ENCODE peak calls at places on chromosomes 11 and 22, in six cellular contexts. A is cardiac muscle cell, U is tibial artery, R is fibroblast of lung, S is GM23338, N is right lobe of liver. Y is an unnamed sample.

GRCh38 chr22:38489561-38490133 is 16.5 kb downstream of the DDX17 start:
- DNase-seq in S (no peak), N (no peak), A (no peak), R (no peak), U (no peak), Y (no peak)

GRCh38 chr11:69297926-69298777 is 4.2 kb downstream of the MYEOV start:
- DNase-seq in U (peak; percentile 88), N (peak; percentile 78), S (no peak), R (peak; percentile 88), A (no peak), Y (no peak)

GRCh38 chr11:4181780-4182721 is 87.5 kb downstream of the RRM1 start:
- DNase-seq in S (peak; percentile 77), A (peak; percentile 69), U (no peak), R (peak; percentile 52), N (peak; percentile 79), Y (peak; percentile 53)

GRCh38 chr11:96524475-96524874 is 134.7 kb downstream of the JRKL start:
- DNase-seq in R (peak; percentile 4), S (no peak), U (no peak), N (no peak), A (peak; percentile 40), Y (no peak)

GRCh38 chr11:123742334-123742733 is 874 bp upstream of the ZNF202 start:
- DNase-seq in R (no peak), N (no peak), U (no peak), S (peak; percentile 64), A (peak; percentile 9), Y (no peak)

GRCh38 chr11:110249066-110249465 is 47.3 kb downstream of the RDX start:
- DNase-seq in S (no peak), A (no peak), N (no peak), R (peak; percentile 46), U (no peak), Y (no peak)

GRCh38 chr11:25317221-25317620 is 820.4 kb downstream of the LUZP2 start:
- DNase-seq in N (no peak), A (no peak), U (no peak), S (no peak), R (no peak), Y (no peak)

GRCh38 chr11:42054351-42054750 is 594.9 kb upstream of the LRRC4C start:
- DNase-seq in S (no peak), R (no peak), N (no peak), U (no peak), A (no peak), Y (no peak)

GRCh38 chr11:127521413-127521812 is 520.8 kb upstream of the KIRREL3 start:
- DNase-seq in S (no peak), R (peak; percentile 15), A (no peak), U (no peak), N (no peak), Y (no peak)

GRCh38 chr22:32826537-32826936 is 25.0 kb downstream of the TIMP3 start:
- DNase-seq in S (no peak), N (no peak), R (no peak), U (no peak), A (no peak), Y (no peak)

GRCh38 chr22:45468872-45469572 is 33.7 kb upstream of the FBLN1 start:
- DNase-seq in U (peak; percentile 52), S (no peak), A (no peak), N (no peak), R (peak; percentile 67), Y (no peak)

GRCh38 chr11:117820071-117820470 is 4.5 kb downstream of the FXYD2 start:
- DNase-seq in U (no peak), R (no peak), A (no peak), S (no peak), N (no peak), Y (no peak)

GRCh38 chr11:45278721-45279120 is 7.4 kb downstream of the SYT13 start:
- DNase-seq in N (no peak), U (no peak), S (no peak), A (no peak), R (no peak), Y (no peak)

GRCh38 chr22:35054064-35054463 is 11.9 kb upstream of the ISX start:
- DNase-seq in A (no peak), U (no peak), R (no peak), N (no peak), S (no peak), Y (no peak)

GRCh38 chr11:94876645-94877445 is 96.5 kb downstream of the CWC15 start:
- DNase-seq in R (peak; percentile 96), A (peak; percentile 42), S (no peak), N (peak; percentile 61), U (peak; percentile 84), Y (no peak)

GRCh38 chr11:110032957-110033570 is 60.1 kb upstream of the ZC3H12C start:
- DNase-seq in N (no peak), U (no peak), A (no peak), R (no peak), S (no peak), Y (no peak)

GRCh38 chr11:28657378-28658030 is 549.3 kb downstream of the METTL15 start:
- DNase-seq in U (no peak), S (no peak), R (peak; percentile 9), A (no peak), N (no peak), Y (no peak)

GRCh38 chr22:46089426-46090041 is 60.8 kb upstream of the PPARA start:
- DNase-seq in R (no peak), U (peak; percentile 17), S (no peak), A (no peak), N (peak; percentile 25), Y (no peak)

GRCh38 chr11:115503886-115504278 is 333 bp downstream of the CADM1 start:
- DNase-seq in N (no peak), S (no peak), A (no peak), U (no peak), R (no peak), Y (no peak)

GRCh38 chr11:117232911-117233409 is 489 bp downstream of the RNF214 start:
- DNase-seq in U (no peak), R (no peak), N (peak; percentile 50), S (peak; percentile 49), A (peak; percentile 38), Y (no peak)

GRCh38 chr11:56852131-56852530 is 103.6 kb upstream of the OR9G4 start:
- DNase-seq in A (no peak), U (no peak), N (no peak), R (no peak), S (no peak), Y (no peak)

GRCh38 chr11:134339756-134340155 is 8.0 kb downstream of the GLB1L2 start:
- DNase-seq in S (no peak), R (no peak), N (no peak), U (no peak), A (no peak), Y (no peak)

GRCh38 chr11:36391062-36391461 is 95.0 kb downstream of the PRR5L start:
- DNase-seq in S (no peak), N (no peak), U (no peak), A (no peak), R (no peak), Y (no peak)

GRCh38 chr11:122025757-122026156 is 90.3 kb downstream of the BLID start:
- DNase-seq in N (no peak), U (no peak), R (no peak), A (no peak), S (peak; percentile 46), Y (no peak)

GRCh38 chr11:122022646-122023045 is 93.4 kb downstream of the BLID start:
- DNase-seq in R (no peak), S (no peak), N (no peak), U (no peak), A (no peak), Y (no peak)

GRCh38 chr11:122020902-122021301 is 95.1 kb downstream of the BLID start:
- DNase-seq in A (peak; percentile 30), N (no peak), S (peak; percentile 38), U (no peak), R (peak; percentile 45), Y (no peak)

GRCh38 chr11:122023614-122024250 is 92.3 kb downstream of the BLID start:
- DNase-seq in R (no peak), U (no peak), N (no peak), A (no peak), S (no peak), Y (no peak)

DNA sequence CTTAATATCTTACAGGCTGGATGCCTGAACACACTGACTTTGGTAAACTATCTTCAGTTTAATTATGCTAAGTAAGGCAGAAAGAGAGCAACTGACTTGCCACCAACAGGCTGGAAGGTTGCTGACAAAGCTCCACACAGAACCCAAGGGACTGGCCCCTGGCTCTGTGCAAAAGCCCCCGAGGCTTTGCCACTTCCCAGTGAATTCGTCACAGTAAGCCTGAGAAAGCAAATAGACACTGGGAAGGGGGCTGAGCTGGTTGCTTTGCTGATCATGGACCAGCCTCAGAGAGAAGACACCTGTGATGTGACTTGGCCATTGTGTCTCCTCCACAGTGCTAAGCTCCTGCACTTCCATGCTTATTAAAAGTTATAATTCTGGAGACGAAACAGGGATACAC is 91.7 kb downstream of the BLID start:
- DNase-seq in U (no peak), A (no peak), S (no peak), N (no peak), R (no peak), Y (no peak)
- H3K4me3 ChIP-seq in U (no peak overlapping the region), A (no peak overlapping the region), S (no peak overlapping the region), N (no peak overlapping the region), R (no peak overlapping the region), Y (no peak overlapping the region)

GRCh38 chr11:87284306-87284705 is 246.6 kb downstream of the TMEM135 start:
- DNase-seq in U (no peak), S (no peak), R (no peak), N (no peak), A (no peak), Y (no peak)

GRCh38 chr11:87280143-87280542 is 242.4 kb downstream of the TMEM135 start:
- DNase-seq in R (no peak), N (no peak), A (no peak), S (no peak), U (no peak), Y (no peak)

GRCh38 chr11:87286338-87286737 is 248.6 kb downstream of the TMEM135 start:
- DNase-seq in R (no peak), U (no peak), S (no peak), N (no peak), A (no peak), Y (no peak)

GRCh38 chr11:87281496-87281895 is 243.8 kb downstream of the TMEM135 start:
- DNase-seq in R (peak; percentile 94), N (no peak), A (no peak), S (no peak), U (no peak), Y (no peak)
- TF ChIP-seq CTCF in R (peak; percentile 21), N (peak; percentile 25), A (peak; percentile 48), S (no peak), U (peak; percentile 39), Y (peak; percentile 53)

DNA sequence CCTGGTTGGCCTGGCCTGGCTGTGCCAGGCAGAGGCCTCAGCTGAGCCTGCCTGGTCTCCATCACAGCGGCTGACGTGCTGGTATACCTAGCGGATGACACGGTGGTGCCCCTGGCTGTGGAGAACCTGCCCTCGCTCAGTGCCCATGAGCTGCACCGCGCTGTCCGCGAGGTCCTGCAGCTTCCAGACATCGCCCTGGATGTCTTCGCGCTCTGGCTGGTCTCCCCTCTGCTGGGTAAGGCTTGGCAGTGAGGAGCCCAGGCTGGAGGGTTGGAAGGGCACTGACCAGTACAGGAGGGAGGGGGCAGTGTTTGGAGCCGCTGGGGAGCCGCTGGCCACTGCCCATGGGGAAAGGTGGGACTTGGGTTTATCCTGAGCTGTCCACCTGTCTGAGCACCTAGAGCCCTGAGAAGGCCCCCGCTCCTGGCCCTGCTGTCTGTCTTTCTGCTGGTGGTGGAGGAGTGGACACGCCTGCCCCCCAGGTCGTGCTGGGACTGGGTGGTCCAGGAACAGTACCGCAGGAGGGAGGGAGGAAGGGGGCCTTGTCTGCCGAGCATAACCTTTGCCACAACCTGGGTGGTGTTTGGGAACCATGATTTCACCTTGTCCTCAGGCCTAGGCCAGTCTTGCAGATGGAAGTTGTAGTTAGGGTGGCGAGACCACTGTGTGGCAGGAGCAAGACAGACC is 3.0 kb downstream of the FRMD8 start:
- DNase-seq in S (no peak), R (no peak), N (no peak), A (no peak), U (no peak), Y (no peak)
- H3K4me3 ChIP-seq in S (no peak overlapping the region), R (peak overlapping the region; percentile 45), N (no peak overlapping the region), A (no peak overlapping the region), U (no peak overlapping the region), Y (no peak overlapping the region)

GRCh38 chr11:103071008-103071407 is 21.0 kb downstream of the DCUN1D5 start:
- DNase-seq in N (no peak), A (no peak), S (no peak), R (no peak), U (no peak), Y (no peak)
- TF ChIP-seq CTCF in N (no peak), A (no peak), S (no peak), R (no peak), U (no peak), Y (no peak)

Y was measured in LNCaP clone FGC.